ENCODE peak calls at places on chromosomes 11 and 22, in nine cellular contexts. One of them, this sample, is unnamed. For H3K4me1, the result is how much of the 10 kb centered on the place peaks cover.

GRCh38 chr11:78208257-78209165 is 19.8 kb downstream of the USP35 start:
- DNase-seq in sigmoid colon: peak
- DNase-seq in psoas muscle: no peak
- DNase-seq in A549: no peak
- DNase-seq in right lobe of liver: no peak
- DNase-seq in IMR-90: peak
- DNase-seq in spleen: peak
- DNase-seq in colonic mucosa: no peak
- DNase-seq in breast epithelium: no peak
- DNase-seq in this sample: peak

GRCh38 chr11:45239733-45240132 is 46.4 kb downstream of the SYT13 start:
- DNase-seq in psoas muscle: no peak
- DNase-seq in A549: no peak
- DNase-seq in colonic mucosa: no peak
- DNase-seq in sigmoid colon: no peak
- DNase-seq in breast epithelium: no peak
- DNase-seq in IMR-90: no peak
- DNase-seq in spleen: no peak
- DNase-seq in right lobe of liver: no peak
- DNase-seq in this sample: no peak

GRCh38 chr11:71931245-71931602 is 2.4 kb downstream of the RNF121 start:
- DNase-seq in psoas muscle: no peak
- DNase-seq in spleen: no peak
- DNase-seq in IMR-90: peak
- DNase-seq in colonic mucosa: no peak
- DNase-seq in sigmoid colon: no peak
- DNase-seq in A549: no peak
- DNase-seq in breast epithelium: no peak
- DNase-seq in right lobe of liver: no peak
- DNase-seq in this sample: no peak

GRCh38 chr22:33909075-33909458 is 11.2 kb downstream of the LARGE1 start:
- DNase-seq in psoas muscle: peak
- DNase-seq in right lobe of liver: no peak
- DNase-seq in sigmoid colon: peak
- DNase-seq in spleen: no peak
- DNase-seq in IMR-90: peak
- DNase-seq in colonic mucosa: no peak
- DNase-seq in breast epithelium: no peak
- DNase-seq in A549: peak
- DNase-seq in this sample: no peak

GRCh38 chr11:128687321-128687720 is 6.6 kb upstream of the FLI1 start:
- DNase-seq in breast epithelium: no peak
- DNase-seq in A549: no peak
- DNase-seq in IMR-90: no peak
- DNase-seq in psoas muscle: no peak
- DNase-seq in spleen: peak
- DNase-seq in sigmoid colon: no peak
- DNase-seq in right lobe of liver: peak
- DNase-seq in colonic mucosa: peak
- DNase-seq in this sample: peak

GRCh38 chr11:19546325-19546724 is 166.3 kb upstream of the NAV2 start:
- DNase-seq in spleen: no peak
- DNase-seq in psoas muscle: no peak
- DNase-seq in right lobe of liver: no peak
- DNase-seq in colonic mucosa: no peak
- DNase-seq in sigmoid colon: no peak
- DNase-seq in breast epithelium: no peak
- DNase-seq in A549: peak
- DNase-seq in IMR-90: no peak
- DNase-seq in this sample: no peak

GRCh38 chr22:31647516-31647915 is 14.5 kb downstream of the PISD start:
- DNase-seq in breast epithelium: no peak
- DNase-seq in sigmoid colon: no peak
- DNase-seq in spleen: no peak
- DNase-seq in colonic mucosa: no peak
- DNase-seq in IMR-90: peak
- DNase-seq in A549: no peak
- DNase-seq in right lobe of liver: no peak
- DNase-seq in psoas muscle: no peak
- DNase-seq in this sample: no peak

GRCh38 chr11:106815209-106815608 is 203.1 kb downstream of the GUCY1A2 start:
- DNase-seq in spleen: no peak
- DNase-seq in IMR-90: no peak
- DNase-seq in A549: no peak
- DNase-seq in breast epithelium: no peak
- DNase-seq in right lobe of liver: no peak
- DNase-seq in sigmoid colon: no peak
- DNase-seq in colonic mucosa: no peak
- DNase-seq in psoas muscle: no peak
- DNase-seq in this sample: no peak

GRCh38 chr11:60710482-60710881 is 11.1 kb downstream of the MS4A8 start:
- DNase-seq in psoas muscle: no peak
- DNase-seq in breast epithelium: no peak
- DNase-seq in right lobe of liver: no peak
- DNase-seq in spleen: no peak
- DNase-seq in colonic mucosa: no peak
- DNase-seq in A549: peak
- DNase-seq in sigmoid colon: no peak
- DNase-seq in IMR-90: no peak
- DNase-seq in this sample: no peak

GRCh38 chr11:122732342-122733300 is 77.1 kb downstream of the UBASH3B start:
- DNase-seq in spleen: no peak
- DNase-seq in breast epithelium: no peak
- DNase-seq in sigmoid colon: no peak
- DNase-seq in IMR-90: no peak
- DNase-seq in colonic mucosa: no peak
- DNase-seq in A549: no peak
- DNase-seq in right lobe of liver: no peak
- DNase-seq in psoas muscle: no peak
- DNase-seq in this sample: no peak

GRCh38 chr11:101442171-101442570 is 141.6 kb downstream of the TRPC6 start:
- DNase-seq in right lobe of liver: no peak
- DNase-seq in colonic mucosa: no peak
- DNase-seq in IMR-90: peak
- DNase-seq in spleen: no peak
- DNase-seq in breast epithelium: no peak
- DNase-seq in psoas muscle: no peak
- DNase-seq in sigmoid colon: no peak
- DNase-seq in A549: no peak
- DNase-seq in this sample: no peak

GRCh38 chr22:19891350-19892248 is 36.9 kb upstream of the GNB1L start:
- DNase-seq in IMR-90: peak
- DNase-seq in spleen: peak
- DNase-seq in A549: no peak
- DNase-seq in breast epithelium: no peak
- DNase-seq in right lobe of liver: no peak
- DNase-seq in psoas muscle: no peak
- DNase-seq in colonic mucosa: no peak
- DNase-seq in sigmoid colon: no peak
- DNase-seq in this sample: no peak

DNA sequence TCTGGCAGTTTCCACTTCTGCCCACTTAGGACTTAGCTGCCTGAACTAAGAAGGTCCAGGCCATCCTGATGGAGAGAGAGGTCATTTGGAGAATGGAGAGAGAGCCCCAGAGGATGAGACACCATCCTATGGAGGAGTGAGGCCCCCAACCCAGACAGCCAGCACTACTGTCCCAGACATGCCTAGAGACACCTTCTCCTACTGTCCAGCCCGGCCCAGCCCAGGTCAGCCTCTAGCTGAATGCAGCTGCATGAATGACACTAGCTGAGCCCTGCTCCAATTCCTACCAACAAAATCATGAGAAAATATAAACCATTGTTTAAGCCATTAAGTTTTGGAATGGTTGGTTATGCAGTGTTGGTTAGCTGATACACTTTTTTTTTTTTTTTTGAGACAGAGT is 47.4 kb downstream of the APOL3 start:
- DNase-seq in IMR-90: no peak
- DNase-seq in sigmoid colon: peak
- DNase-seq in breast epithelium: no peak
- DNase-seq in psoas muscle: no peak
- DNase-seq in A549: no peak
- DNase-seq in colonic mucosa: no peak
- DNase-seq in right lobe of liver: no peak
- DNase-seq in spleen: no peak
- DNase-seq in this sample: no peak
- TF ChIP-seq CTCF in IMR-90: no peak
- TF ChIP-seq CTCF in sigmoid colon: no peak
- TF ChIP-seq CTCF in breast epithelium: no peak
- TF ChIP-seq CTCF in psoas muscle: no peak
- TF ChIP-seq CTCF in A549: no peak
- TF ChIP-seq CTCF in colonic mucosa: no peak
- TF ChIP-seq CTCF in right lobe of liver: no peak
- TF ChIP-seq CTCF in spleen: no peak
- TF ChIP-seq CTCF in this sample: no peak

GRCh38 chr22:29628982-29629381 is 25.5 kb downstream of the NF2 start:
- DNase-seq in IMR-90: no peak
- DNase-seq in right lobe of liver: no peak
- DNase-seq in A549: no peak
- DNase-seq in sigmoid colon: no peak
- DNase-seq in breast epithelium: no peak
- DNase-seq in psoas muscle: no peak
- DNase-seq in spleen: no peak
- DNase-seq in colonic mucosa: no peak
- DNase-seq in this sample: no peak

GRCh38 chr22:29630987-29631386 is 27.6 kb downstream of the NF2 start:
- DNase-seq in psoas muscle: no peak
- DNase-seq in IMR-90: no peak
- DNase-seq in breast epithelium: no peak
- DNase-seq in colonic mucosa: no peak
- DNase-seq in sigmoid colon: no peak
- DNase-seq in spleen: no peak
- DNase-seq in A549: no peak
- DNase-seq in right lobe of liver: no peak
- DNase-seq in this sample: no peak

GRCh38 chr22:29631725-29632124 is 28.3 kb downstream of the NF2 start:
- DNase-seq in breast epithelium: no peak
- DNase-seq in right lobe of liver: no peak
- DNase-seq in IMR-90: no peak
- DNase-seq in psoas muscle: no peak
- DNase-seq in sigmoid colon: no peak
- DNase-seq in colonic mucosa: no peak
- DNase-seq in A549: no peak
- DNase-seq in spleen: no peak
- DNase-seq in this sample: no peak

GRCh38 chr22:29629382-29630179 is 26.1 kb downstream of the NF2 start:
- DNase-seq in sigmoid colon: no peak
- DNase-seq in psoas muscle: no peak
- DNase-seq in A549: no peak
- DNase-seq in right lobe of liver: no peak
- DNase-seq in colonic mucosa: no peak
- DNase-seq in spleen: no peak
- DNase-seq in breast epithelium: no peak
- DNase-seq in IMR-90: no peak
- DNase-seq in this sample: no peak

GRCh38 chr22:29630180-29630498 is 26.7 kb downstream of the NF2 start:
- DNase-seq in spleen: no peak
- DNase-seq in breast epithelium: no peak
- DNase-seq in sigmoid colon: no peak
- DNase-seq in A549: no peak
- DNase-seq in IMR-90: no peak
- DNase-seq in right lobe of liver: no peak
- DNase-seq in psoas muscle: no peak
- DNase-seq in colonic mucosa: no peak
- DNase-seq in this sample: no peak
- H3K4me1 ChIP-seq in spleen: under half
- H3K4me1 ChIP-seq in breast epithelium: under half
- H3K4me1 ChIP-seq in sigmoid colon: under half
- H3K4me1 ChIP-seq in A549: under half
- H3K4me1 ChIP-seq in IMR-90: under half
- H3K4me1 ChIP-seq in right lobe of liver: under half
- H3K4me1 ChIP-seq in psoas muscle: under half
- H3K4me1 ChIP-seq in colonic mucosa: under half
- H3K4me1 ChIP-seq in this sample: under half

GRCh38 chr11:108793138-108793537 is 128.3 kb downstream of the DDX10 start:
- DNase-seq in IMR-90: no peak
- DNase-seq in psoas muscle: no peak
- DNase-seq in right lobe of liver: no peak
- DNase-seq in breast epithelium: no peak
- DNase-seq in spleen: no peak
- DNase-seq in A549: no peak
- DNase-seq in colonic mucosa: no peak
- DNase-seq in sigmoid colon: no peak
- DNase-seq in this sample: no peak

GRCh38 chr11:108793611-108794010 is 128.7 kb downstream of the DDX10 start:
- DNase-seq in colonic mucosa: no peak
- DNase-seq in breast epithelium: no peak
- DNase-seq in IMR-90: no peak
- DNase-seq in A549: no peak
- DNase-seq in right lobe of liver: no peak
- DNase-seq in sigmoid colon: no peak
- DNase-seq in psoas muscle: no peak
- DNase-seq in spleen: no peak
- DNase-seq in this sample: no peak

GRCh38 chr11:108802492-108802891 is 137.6 kb downstream of the DDX10 start:
- DNase-seq in colonic mucosa: no peak
- DNase-seq in A549: no peak
- DNase-seq in IMR-90: no peak
- DNase-seq in sigmoid colon: no peak
- DNase-seq in breast epithelium: no peak
- DNase-seq in spleen: no peak
- DNase-seq in right lobe of liver: no peak
- DNase-seq in psoas muscle: no peak
- DNase-seq in this sample: no peak

GRCh38 chr11:108796551-108796950 is 131.7 kb downstream of the DDX10 start:
- DNase-seq in IMR-90: no peak
- DNase-seq in colonic mucosa: no peak
- DNase-seq in breast epithelium: no peak
- DNase-seq in right lobe of liver: no peak
- DNase-seq in psoas muscle: no peak
- DNase-seq in sigmoid colon: no peak
- DNase-seq in A549: no peak
- DNase-seq in spleen: no peak
- DNase-seq in this sample: no peak

DNA sequence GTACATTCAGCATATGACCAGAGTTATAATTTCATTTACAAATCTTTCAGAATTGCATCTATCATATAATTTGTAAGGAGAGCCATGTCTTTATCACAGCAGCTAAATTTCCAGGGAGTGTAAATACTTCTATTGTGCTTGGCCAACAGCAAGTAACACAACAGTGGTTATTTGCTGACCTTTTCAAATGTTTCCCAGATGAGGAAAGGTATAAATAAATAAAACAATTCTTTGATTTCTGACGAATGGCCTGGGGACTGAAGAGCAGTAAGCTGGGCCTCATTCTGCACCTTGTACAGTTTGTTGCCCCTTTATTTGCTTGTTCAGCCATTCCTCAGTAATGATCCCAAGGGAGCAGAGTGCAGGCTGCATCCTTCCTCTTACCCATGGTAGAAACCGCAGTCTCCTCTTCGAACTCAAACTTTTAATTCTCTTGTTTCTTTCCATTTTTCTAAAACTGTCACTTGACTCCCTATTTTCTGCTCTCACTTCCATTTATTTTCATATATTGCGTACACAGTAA is 132.8 kb downstream of the DDX10 start:
- DNase-seq in colonic mucosa: no peak
- DNase-seq in right lobe of liver: no peak
- DNase-seq in sigmoid colon: no peak
- DNase-seq in breast epithelium: no peak
- DNase-seq in A549: no peak
- DNase-seq in psoas muscle: no peak
- DNase-seq in IMR-90: no peak
- DNase-seq in spleen: no peak
- DNase-seq in this sample: no peak
- H3K27ac ChIP-seq in colonic mucosa: no peak
- H3K27ac ChIP-seq in right lobe of liver: no peak
- H3K27ac ChIP-seq in sigmoid colon: no peak
- H3K27ac ChIP-seq in breast epithelium: no peak
- H3K27ac ChIP-seq in A549: no peak
- H3K27ac ChIP-seq in psoas muscle: no peak
- H3K27ac ChIP-seq in IMR-90: no peak
- H3K27ac ChIP-seq in spleen: no peak
- H3K27ac ChIP-seq in this sample: no peak

GRCh38 chr11:12088047-12088481 is 22.3 kb upstream of the MICAL2 start:
- DNase-seq in breast epithelium: peak
- DNase-seq in right lobe of liver: no peak
- DNase-seq in spleen: no peak
- DNase-seq in psoas muscle: peak
- DNase-seq in sigmoid colon: peak
- DNase-seq in colonic mucosa: peak
- DNase-seq in A549: peak
- DNase-seq in IMR-90: peak
- DNase-seq in this sample: no peak
- TF ChIP-seq CTCF in breast epithelium: peak
- TF ChIP-seq CTCF in right lobe of liver: no peak
- TF ChIP-seq CTCF in spleen: no peak
- TF ChIP-seq CTCF in psoas muscle: peak
- TF ChIP-seq CTCF in sigmoid colon: no peak
- TF ChIP-seq CTCF in colonic mucosa: no peak
- TF ChIP-seq CTCF in A549: peak
- TF ChIP-seq CTCF in IMR-90: peak
- TF ChIP-seq CTCF in this sample: peak

This sample was measured in upper lobe of right lung.